ENCODE peak calls at places on chromosome 13, in six cellular contexts. G is ovary, K is tibial nerve, O is transverse colon, V is stomach, Z is sigmoid colon. Y is an unnamed sample.

GRCh38 chr13:73715114-73715909 is 418.9 kb downstream of the KLF12 start:
- DNase-seq in V (no peak), K (no peak), G (no peak), O (no peak), Z (no peak), Y (no peak)

GRCh38 chr13:93190006-93190405 is 36.6 kb upstream of the GPC6 start:
- DNase-seq in O (no peak), Z (no peak), V (no peak), K (no peak), G (no peak), Y (no peak)

GRCh38 chr13:101811440-101811839 is 359.0 kb downstream of the ITGBL1 start:
- DNase-seq in G (no peak), O (no peak), Z (no peak), K (no peak), V (no peak), Y (no peak)

GRCh38 chr13:75486146-75486545 is 4.2 kb upstream of the TBC1D4 start:
- DNase-seq in G (no peak), K (no peak), Z (no peak), O (no peak), V (no peak), Y (no peak)

GRCh38 chr13:26760835-26761582 is 423 bp upstream of the GPR12 start:
- DNase-seq in K (no peak), G (no peak), O (no peak), Z (no peak), V (no peak), Y (no peak)

GRCh38 chr13:48334534-48335127 is 31.1 kb downstream of the RB1 start:
- DNase-seq in O (no peak), G (no peak), K (no peak), Z (no peak), V (no peak), Y (no peak)

GRCh38 chr13:29674532-29674931 is 79.0 kb upstream of the SLC7A1 start:
- DNase-seq in V (no peak), K (no peak), O (no peak), Z (no peak), G (no peak), Y (no peak)

GRCh38 chr13:41327994-41328778 is 17.1 kb downstream of the NAA16 start:
- DNase-seq in G (no peak), Z (no peak), V (no peak), K (no peak), O (no peak), Y (no peak)

GRCh38 chr13:34722931-34723330 is 219.1 kb upstream of the NBEA start:
- DNase-seq in V (no peak), K (no peak), G (no peak), O (no peak), Z (no peak), Y (no peak)

GRCh38 chr13:107881362-107881761 is 334.0 kb downstream of the LIG4 start:
- DNase-seq in O (no peak), G (no peak), Z (no peak), K (no peak), V (no peak), Y (no peak)

GRCh38 chr13:51364404-51365008 is 25.0 kb downstream of the SERPINE3 start:
- DNase-seq in O (no peak), K (no peak), G (no peak), Z (no peak), V (no peak), Y (no peak)

GRCh38 chr13:77429320-77430142 is 102.6 kb upstream of the MYCBP2 start:
- DNase-seq in Z (no peak), G (no peak), K (no peak), V (no peak), O (no peak), Y (no peak)

GRCh38 chr13:99959127-99959529 is 12.4 kb downstream of the ZIC5 start:
- DNase-seq in K (no peak), G (no peak), V (peak), O (no peak), Z (no peak), Y (no peak)

GRCh38 chr13:48559638-48560320 is 26.9 kb upstream of the RCBTB2 start:
- DNase-seq in O (no peak), Z (no peak), K (no peak), G (no peak), V (no peak), Y (no peak)

GRCh38 chr13:87123987-87124784 is 547.0 kb upstream of the SLITRK5 start:
- DNase-seq in G (no peak), V (no peak), O (no peak), Z (no peak), K (no peak), Y (peak)

GRCh38 chr13:41562083-41562482 is 104.7 kb downstream of the RGCC start:
- DNase-seq in O (peak), V (no peak), Z (peak), G (peak), K (peak), Y (no peak)

GRCh38 chr13:27172495-27172842 is 858 bp upstream of the USP12 start:
- DNase-seq in K (no peak), O (no peak), V (no peak), G (no peak), Z (no peak), Y (no peak)

GRCh38 chr13:33375421-33375820 is 89.9 kb upstream of the STARD13 start:
- DNase-seq in O (no peak), V (no peak), K (no peak), G (no peak), Z (no peak), Y (no peak)

GRCh38 chr13:105817011-105817410 is 718.5 kb downstream of the EFNB2 start:
- DNase-seq in K (no peak), V (no peak), O (no peak), G (no peak), Z (no peak), Y (no peak)

GRCh38 chr13:23763328-23763727 is 125.9 kb downstream of the MIPEP start:
- DNase-seq in G (no peak), V (no peak), K (no peak), Z (no peak), O (no peak), Y (no peak)

GRCh38 chr13:111621164-111621563 is 300.7 kb downstream of the TEX29 start:
- DNase-seq in V (no peak), G (no peak), Z (no peak), O (no peak), K (no peak), Y (no peak)

GRCh38 chr13:41546372-41547252 is 89.3 kb downstream of the RGCC start:
- DNase-seq in V (no peak), G (no peak), O (no peak), Z (no peak), K (no peak), Y (no peak)

GRCh38 chr13:34153428-34154180 is 335.7 kb downstream of the RFC3 start:
- DNase-seq in K (no peak), Z (no peak), G (no peak), V (peak), O (no peak), Y (no peak)

GRCh38 chr13:76523740-76524382 is 362.3 kb downstream of the KCTD12 start:
- DNase-seq in Z (no peak), O (no peak), G (no peak), K (no peak), V (no peak), Y (no peak)

GRCh38 chr13:110187501-110188161 is 119.3 kb downstream of the COL4A1 start:
- DNase-seq in K (no peak), V (no peak), Z (peak), O (no peak), G (no peak), Y (no peak)

GRCh38 chr13:112658807-112659206 is 31.0 kb upstream of the ATP11A start:
- DNase-seq in K (no peak), G (no peak), O (no peak), V (no peak), Z (no peak), Y (no peak)

GRCh38 chr13:76936736-76937135 is 11.6 kb upstream of the ACOD1 start:
- DNase-seq in G (no peak), Z (no peak), K (no peak), O (no peak), V (no peak), Y (no peak)

GRCh38 chr13:113034451-113035208 is 65.6 kb downstream of the MCF2L start:
- DNase-seq in O (peak), Z (no peak), G (peak), K (no peak), V (peak), Y (no peak)

GRCh38 chr13:30033681-30034447 is 183.4 kb upstream of the UBL3 start:
- DNase-seq in V (no peak), G (no peak), O (no peak), Z (no peak), K (no peak), Y (no peak)

GRCh38 chr13:43003010-43003409 is 11.0 kb upstream of the EPSTI1 start:
- DNase-seq in Z (no peak), K (no peak), V (no peak), O (no peak), G (no peak), Y (no peak)

GRCh38 chr13:106593131-106593530 is 25.2 kb upstream of the ARGLU1 start:
- DNase-seq in Z (no peak), V (no peak), K (no peak), G (no peak), O (no peak), Y (no peak)

GRCh38 chr13:101763191-101763590 is 310.7 kb downstream of the ITGBL1 start:
- DNase-seq in K (no peak), O (no peak), G (no peak), V (no peak), Z (no peak), Y (no peak)

GRCh38 chr13:80359459-80360297 is 18.8 kb upstream of the SPRY2 start:
- DNase-seq in G (no peak), Z (no peak), O (no peak), K (no peak), V (no peak), Y (no peak)

GRCh38 chr13:51927129-51927528 is 65.4 kb downstream of the CCDC70 start:
- DNase-seq in K (no peak), Z (no peak), G (no peak), V (no peak), O (no peak), Y (no peak)

GRCh38 chr13:40381935-40382764 is 284.3 kb downstream of the FOXO1 start:
- DNase-seq in O (no peak), K (peak), Z (peak), G (no peak), V (no peak), Y (peak)

GRCh38 chr13:53204598-53204997 is 176.0 kb downstream of the OLFM4 start:
- DNase-seq in O (no peak), V (no peak), G (no peak), K (no peak), Z (no peak), Y (no peak)

GRCh38 chr13:53200498-53201453 is 172.2 kb downstream of the OLFM4 start:
- DNase-seq in G (no peak), O (peak), K (no peak), V (peak), Z (peak), Y (peak)

GRCh38 chr13:53201454-53202225 is 173.0 kb downstream of the OLFM4 start:
- DNase-seq in V (no peak), O (peak), Z (no peak), G (no peak), K (no peak), Y (peak)

GRCh38 chr13:53206455-53206854 is 177.8 kb downstream of the OLFM4 start:
- DNase-seq in O (no peak), V (no peak), K (no peak), G (no peak), Z (no peak), Y (no peak)
- TF ChIP-seq CTCF in O (no peak), V (no peak), K (peak), G (no peak), Z (no peak), Y (no peak)

GRCh38 chr13:108957369-108958012 is 328.1 kb downstream of the MYO16 start:
- DNase-seq in K (no peak), G (no peak), V (no peak), O (no peak), Z (peak), Y (no peak)
- H3K4me3 ChIP-seq in K (no peak), G (no peak), V (no peak), O (no peak), Z (no peak), Y (no peak)

GRCh38 chr13:67094952-67095351 is 135.2 kb downstream of the PCDH9 start:
- DNase-seq in O (no peak), Z (no peak), G (no peak), V (no peak), K (no peak), Y (no peak)

GRCh38 chr13:67094078-67094477 is 136.1 kb downstream of the PCDH9 start:
- DNase-seq in Z (no peak), G (no peak), V (no peak), K (no peak), O (no peak), Y (no peak)

GRCh38 chr13:67097856-67098255 is 132.3 kb downstream of the PCDH9 start:
- DNase-seq in Z (no peak), V (no peak), O (no peak), K (no peak), G (no peak), Y (no peak)

GRCh38 chr13:67095621-67096020 is 134.5 kb downstream of the PCDH9 start:
- DNase-seq in V (no peak), G (no peak), O (no peak), K (no peak), Z (no peak), Y (no peak)

GRCh38 chr13:67096418-67096817 is 133.7 kb downstream of the PCDH9 start:
- DNase-seq in O (no peak), G (no peak), K (no peak), Z (no peak), V (no peak), Y (no peak)
- TF ChIP-seq EP300 in O (no peak), G (no peak), K (no peak), Z (no peak), V (no peak), Y (no peak)

GRCh38 chr13:78586706-78587105 is 16.6 kb downstream of the POU4F1 start:
- DNase-seq in V (no peak), Z (no peak), G (no peak), K (no peak), O (no peak), Y (peak)
- TF ChIP-seq CTCF in V (no peak), Z (no peak), G (no peak), K (no peak), O (no peak), Y (no peak)

DNA sequence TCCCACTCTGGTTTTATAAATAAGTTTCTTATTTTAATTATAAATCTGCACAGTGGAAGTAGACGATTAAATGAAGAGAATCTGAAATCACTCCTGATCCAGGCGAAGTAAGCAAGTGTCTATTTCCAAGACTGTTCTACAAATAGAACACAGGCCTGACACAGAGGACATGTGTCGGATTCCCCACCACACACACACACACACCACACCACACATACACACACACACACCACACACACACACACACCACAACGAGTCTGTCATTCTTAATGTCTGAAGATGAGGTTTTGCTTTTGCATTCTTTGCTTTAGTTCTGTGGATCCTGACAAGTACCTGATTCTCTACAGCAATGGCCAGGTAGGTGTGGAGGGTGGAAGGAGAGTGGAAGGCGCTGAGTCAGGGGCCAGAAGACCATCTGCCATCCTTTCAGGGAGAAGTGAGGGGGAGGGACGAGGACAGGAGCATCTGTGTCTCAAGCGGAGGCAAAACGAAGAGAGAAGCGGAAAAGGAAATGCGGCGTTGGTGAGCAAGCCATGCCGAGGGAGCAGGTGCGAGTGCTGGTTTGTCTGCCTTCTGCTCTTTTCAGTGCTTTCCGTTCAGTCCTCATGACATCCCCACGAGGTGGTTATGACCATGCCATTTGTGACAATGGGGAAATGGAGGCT is 110.2 kb downstream of the TEX26 start:
- DNase-seq in K (no peak), G (no peak), O (no peak), Z (no peak), V (no peak), Y (no peak)
- H3K4me3 ChIP-seq in K (no peak), G (no peak), O (no peak), Z (no peak), V (no peak), Y (no peak)

GRCh38 chr13:114058051-114058867 is 74.2 kb downstream of the RASA3 start:
- DNase-seq in V (no peak), Z (no peak), K (no peak), O (no peak), G (no peak), Y (peak)
- TF ChIP-seq EP300 in V (no peak), Z (no peak), K (no peak), O (no peak), G (no peak), Y (no peak)

GRCh38 chr13:44438234-44438579 is 64.6 kb downstream of the SERP2 start:
- DNase-seq in K (no peak), G (no peak), Z (no peak), O (no peak), V (no peak), Y (no peak)
- TF ChIP-seq CTCF in K (no peak), G (no peak), Z (no peak), O (no peak), V (no peak), Y (peak)

DNA sequence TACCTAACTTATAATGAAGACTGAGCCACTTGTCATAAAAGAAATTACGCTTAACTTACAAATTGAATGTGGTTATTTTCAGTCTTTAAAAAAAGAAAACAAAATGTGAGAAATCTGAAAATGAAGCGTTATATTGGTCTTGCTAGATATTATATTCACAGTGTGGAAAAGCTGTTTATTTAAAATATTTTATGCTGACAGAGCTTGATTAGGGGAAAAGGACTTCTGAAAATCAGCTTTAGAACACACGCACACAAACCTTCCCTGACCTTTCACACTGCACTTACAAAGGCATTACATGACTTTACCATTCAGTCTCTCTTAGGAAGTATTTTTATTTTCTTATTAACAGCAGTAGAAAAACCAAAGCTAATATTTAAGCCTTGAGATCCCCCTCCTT is 461.5 kb downstream of the DIAPH3 start:
- DNase-seq in Z (no peak), V (no peak), K (no peak), O (no peak), G (no peak), Y (no peak)
- H3K4me3 ChIP-seq in Z (no peak), V (no peak), K (no peak), O (no peak), G (no peak), Y (no peak)

DNA sequence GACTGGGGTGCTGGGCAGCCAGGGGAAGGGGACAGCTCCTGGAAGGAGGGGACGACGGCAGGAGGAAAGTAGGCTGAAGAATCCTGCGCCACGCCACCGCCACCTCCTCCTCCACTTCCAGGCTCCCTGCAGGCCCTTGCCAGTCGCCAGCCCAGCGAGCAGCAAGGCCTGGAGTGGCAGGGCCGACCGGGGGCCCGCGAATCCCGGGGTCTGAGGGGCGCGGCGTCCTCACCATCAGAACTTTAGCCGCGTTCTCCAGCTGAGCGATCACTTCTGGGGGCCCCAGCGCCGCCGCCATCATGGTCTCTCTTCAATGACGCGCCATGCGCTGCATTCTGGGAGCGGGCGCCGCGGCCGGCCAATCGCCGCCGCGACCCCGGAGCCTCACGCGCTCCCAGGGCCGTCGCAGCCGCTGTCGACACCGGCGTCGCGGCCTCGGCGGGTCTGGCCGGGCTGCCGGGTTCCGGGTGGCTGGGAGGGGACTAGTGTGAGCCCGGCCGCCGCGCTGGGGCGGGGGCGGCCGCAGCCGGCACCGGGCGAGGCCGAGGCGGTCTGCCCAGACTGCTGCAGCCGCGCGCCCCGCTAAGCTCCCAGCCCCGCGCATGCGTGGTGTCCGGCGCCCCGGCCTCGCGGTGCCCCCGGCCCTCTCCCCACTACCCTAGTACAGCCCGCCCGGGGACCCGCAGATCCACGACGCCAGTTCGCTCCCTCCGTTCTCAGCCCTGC is at the start of gene XPO4:
- DNase-seq in K (peak), G (peak), V (peak), Z (peak), O (peak), Y (peak)
- TF ChIP-seq EP300 in K (no peak), G (no peak), V (no peak), Z (no peak), O (no peak), Y (no peak)

GRCh38 chr13:60398949-60399589 is 2.0 kb downstream of the TDRD3 start:
- DNase-seq in Z (no peak), G (no peak), V (peak), O (peak), K (no peak), Y (no peak)

GRCh38 chr13:60398438-60398891 is 1.4 kb downstream of the TDRD3 start:
- DNase-seq in K (no peak), Z (no peak), O (no peak), V (no peak), G (no peak), Y (no peak)

GRCh38 chr13:60397693-60398437 is 845 bp downstream of the TDRD3 start:
- DNase-seq in K (peak), O (peak), Z (peak), G (peak), V (peak), Y (peak)

GRCh38 chr13:60396783-60397692 is at the start of gene TDRD3:
- DNase-seq in G (peak), V (peak), Z (peak), O (peak), K (peak), Y (peak)

GRCh38 chr13:60396008-60396782 is 825 bp upstream of the TDRD3 start:
- DNase-seq in G (peak), V (peak), Z (peak), K (peak), O (peak), Y (peak)
- TF ChIP-seq CTCF in G (no peak), V (no peak), Z (no peak), K (no peak), O (no peak), Y (no peak)